ENCODE peak calls at places on chromosomes 12 and 14, in four cellular contexts. U is PC-9, W is heart left ventricle, X is psoas muscle. H is an unnamed sample. For H3K4me1, the result is how much of the 10 kb centered on the place peaks cover.

GRCh38 chr14:69268763-69269162 is 8.8 kb downstream of the GALNT16 start:
- DNase-seq in U (no peak), W (no peak), X (no peak), H (peak)

GRCh38 chr12:65925626-65926025 is 101.3 kb downstream of the HMGA2 start:
- DNase-seq in U (no peak), W (no peak), X (no peak), H (no peak)

GRCh38 chr14:59848671-59849070 is 21.9 kb downstream of the RTN1 start:
- DNase-seq in U (no peak), W (no peak), X (no peak), H (no peak)

GRCh38 chr14:92603309-92604257 is 90.0 kb downstream of the RIN3 start:
- DNase-seq in U (no peak), W (peak), X (no peak), H (no peak)

GRCh38 chr12:334114-334513 is 55.0 kb downstream of the KDM5A start:
- DNase-seq in U (no peak), W (no peak), X (no peak), H (no peak)

GRCh38 chr12:75837700-75838099 is 193.9 kb downstream of the PHLDA1 start:
- DNase-seq in U (no peak), W (peak), X (no peak), H (no peak)

GRCh38 chr12:62854024-62854423 is 80.9 kb downstream of the PPM1H start:
- DNase-seq in U (no peak), W (no peak), X (no peak), H (no peak)

GRCh38 chr14:101716956-101717662 is 44.4 kb upstream of the PPP2R5C start:
- DNase-seq in U (no peak), W (no peak), X (no peak), H (no peak)

GRCh38 chr12:18084080-18084479 is 5.9 kb downstream of the RERGL start:
- DNase-seq in U (no peak), W (no peak), X (no peak), H (no peak)

GRCh38 chr14:67395086-67395875 is 16.7 kb downstream of the PLEK2 start:
- DNase-seq in U (no peak), W (no peak), X (no peak), H (no peak)

GRCh38 chr14:103008768-103009342 is 48.5 kb downstream of the CDC42BPB start:
- DNase-seq in U (peak), W (peak), X (peak), H (no peak)

GRCh38 chr12:96212456-96213375 is 18.5 kb downstream of the ELK3 start:
- DNase-seq in U (no peak), W (no peak), X (no peak), H (no peak)

GRCh38 chr12:10122689-10123088 is 7.3 kb downstream of the CLEC7A start:
- DNase-seq in U (no peak), W (no peak), X (no peak), H (no peak)

GRCh38 chr12:6767301-6767591 is 1.1 kb downstream of the PTMS start:
- DNase-seq in U (no peak), W (no peak), X (no peak), H (no peak)

GRCh38 chr14:32075636-32076277 is 1.3 kb upstream of the ARHGAP5 start:
- DNase-seq in U (no peak), W (no peak), X (no peak), H (no peak)

GRCh38 chr12:2286461-2287131 is 233.8 kb downstream of the CACNA1C start:
- DNase-seq in U (no peak), W (no peak), X (no peak), H (no peak)

DNA sequence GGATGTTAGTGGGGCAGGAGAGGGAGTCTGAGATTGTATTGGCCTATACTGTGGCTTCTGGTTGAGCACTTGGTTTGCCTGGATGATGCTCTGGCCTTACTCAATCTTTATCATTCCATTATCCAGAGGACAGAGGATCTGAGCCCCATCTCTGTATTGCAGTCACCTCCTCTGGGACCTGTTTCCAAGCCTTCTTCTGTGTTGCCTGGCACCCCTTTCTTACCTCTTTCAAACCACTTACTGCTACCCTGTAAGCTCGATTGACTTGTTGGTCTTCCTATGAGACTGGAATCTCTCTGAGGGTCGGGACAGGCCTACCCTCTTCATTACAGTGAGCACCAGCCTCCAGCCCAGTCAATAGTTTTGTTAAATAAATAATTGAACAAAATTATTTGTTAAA is 3.0 kb upstream of the FOS start:
- DNase-seq in U (no peak), W (no peak), X (no peak), H (no peak)
- H3K4me1 ChIP-seq in U (under half), W (under half), X (under half), H (under half)

DNA sequence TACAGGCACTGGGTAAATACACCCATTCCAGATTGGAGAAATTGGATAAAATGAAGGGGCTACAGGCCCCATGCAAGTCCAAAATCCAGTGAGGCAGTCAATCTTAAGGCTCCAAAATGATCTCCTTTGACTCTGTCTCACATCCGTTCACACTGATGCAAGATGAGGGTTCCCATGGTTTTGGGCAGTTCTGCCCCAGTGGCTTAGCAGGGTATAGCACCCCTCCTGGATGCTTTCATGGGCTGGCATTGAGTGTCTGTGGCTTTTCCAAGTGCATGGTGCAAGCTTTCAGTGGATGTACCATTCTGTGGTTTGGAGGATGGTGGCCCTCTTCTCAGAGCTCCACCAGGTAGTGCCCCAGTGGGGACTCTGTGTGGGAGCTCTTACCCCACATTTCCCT is 427.2 kb downstream of the TRHDE start:
- DNase-seq in U (no peak), W (no peak), X (no peak), H (no peak)
- TF ChIP-seq CTCF in U (no peak), W (no peak), X (no peak), H (no peak)

DNA sequence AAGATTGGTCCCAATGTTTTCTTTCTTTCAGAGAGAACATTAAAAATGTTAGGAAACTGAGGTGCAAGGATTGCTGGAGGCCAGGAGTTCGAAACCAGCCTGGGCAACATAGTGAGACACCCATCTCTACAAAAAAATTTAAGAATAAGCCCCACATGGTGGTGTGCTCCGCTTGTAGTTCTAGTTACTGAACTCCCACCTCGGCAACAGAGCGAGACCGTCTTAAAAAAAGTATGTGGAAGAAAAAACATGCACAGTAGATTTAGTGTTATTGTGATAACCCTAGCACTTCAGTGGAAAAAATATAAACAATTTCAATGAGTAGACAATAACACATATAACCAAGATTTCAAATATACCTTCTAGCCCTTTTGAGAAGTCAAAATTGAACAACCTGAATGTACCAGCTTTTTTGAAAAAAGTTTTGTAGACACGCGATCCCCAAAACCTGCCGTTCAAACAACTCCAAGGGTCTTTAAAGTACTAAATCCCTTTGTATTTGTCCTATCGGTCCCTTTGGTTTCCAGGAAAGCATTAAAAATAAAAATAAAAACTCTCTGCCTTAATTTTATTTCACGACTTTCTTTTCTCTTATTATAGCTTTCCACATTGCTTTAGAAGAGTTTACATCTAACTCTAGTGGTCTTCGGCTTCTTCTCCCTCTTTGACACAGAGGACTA is 1.0 kb upstream of the ANO6 start:
- DNase-seq in U (no peak), W (no peak), X (no peak), H (peak)
- H3K27ac ChIP-seq in U (peak), W (peak), X (peak), H (peak)

GRCh38 chr14:70858641-70859040 is 48.6 kb upstream of the PCNX1 start:
- DNase-seq in U (no peak), W (no peak), X (no peak), H (no peak)

GRCh38 chr14:70857499-70857895 is 48.2 kb upstream of the MAP3K9 start:
- DNase-seq in U (no peak), W (no peak), X (no peak), H (no peak)

GRCh38 chr14:70856851-70857498 is 47.7 kb upstream of the MAP3K9 start:
- DNase-seq in U (no peak), W (no peak), X (no peak), H (peak)

DNA sequence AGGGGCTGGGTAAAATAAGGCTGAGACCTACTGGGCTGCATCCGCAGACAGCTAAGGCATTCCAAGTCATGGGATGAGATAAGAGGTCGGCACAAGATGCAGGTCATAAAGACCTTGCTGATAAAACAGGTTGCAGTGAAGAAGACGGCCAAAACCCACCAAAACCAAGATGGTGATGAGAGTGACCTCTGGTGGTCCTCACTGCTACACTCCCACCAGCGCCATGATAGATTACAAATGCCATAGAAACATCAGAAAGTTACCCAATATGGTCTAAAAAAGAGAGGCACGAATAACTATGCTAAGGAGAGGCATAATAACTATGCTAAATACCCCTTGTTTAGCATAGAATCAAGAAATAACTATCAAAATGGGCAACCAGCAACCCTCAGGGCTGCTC is 46.2 kb upstream of the MAP3K9 start:
- DNase-seq in U (no peak), W (no peak), X (no peak), H (no peak)
- H3K4me1 ChIP-seq in U (under half), W (under half), X (under half), H (under half)

GRCh38 chr12:22893878-22894277 is 268.9 kb downstream of the ETNK1 start:
- DNase-seq in U (no peak), W (no peak), X (no peak), H (no peak)

GRCh38 chr12:22900401-22900800 is 275.4 kb downstream of the ETNK1 start:
- DNase-seq in U (no peak), W (no peak), X (no peak), H (no peak)

GRCh38 chr12:22904485-22904884 is 279.5 kb downstream of the ETNK1 start:
- DNase-seq in U (no peak), W (no peak), X (no peak), H (no peak)

GRCh38 chr12:22899184-22899583 is 274.2 kb downstream of the ETNK1 start:
- DNase-seq in U (no peak), W (no peak), X (no peak), H (peak)
- TF ChIP-seq CTCF in U (no peak), W (no peak), X (no peak), H (no peak)